ENCODE peak calls at places on chromosomes 3 and 15, in five cellular contexts. P is astrocyte, Y is tibial artery, I is A549, F is K562. W is an unnamed sample.

GRCh38 chr3:163548005-163548404 is 1530.3 kb downstream of the SI start:
- DNase-seq in P (no peak), Y (no peak), I (no peak), F (no peak), W (no peak)

GRCh38 chr3:173275740-173276139 is 121.8 kb upstream of the NLGN1 start:
- DNase-seq in P (no peak), Y (no peak), I (peak; percentile 14), F (peak; percentile 43), W (no peak)

GRCh38 chr3:16112910-16113504 is 61.5 kb upstream of the GALNT15 start:
- DNase-seq in P (peak; percentile 86), Y (no peak), I (no peak), F (no peak), W (no peak)

GRCh38 chr3:111594205-111594604 is 941 bp downstream of the ZBED2 start:
- DNase-seq in P (peak; percentile 95), Y (no peak), I (peak; percentile 40), F (no peak), W (no peak)

GRCh38 chr3:50573566-50574279 is 4.4 kb downstream of the HEMK1 start:
- DNase-seq in P (no peak), Y (no peak), I (no peak), F (peak; percentile 41), W (peak; percentile 64)

GRCh38 chr3:194083253-194084224 is 52.4 kb upstream of the HES1 start:
- DNase-seq in P (no peak), Y (no peak), I (no peak), F (peak; percentile 71), W (no peak)

GRCh38 chr3:122786067-122786466 is 7.6 kb downstream of the HSPBAP1 start:
- DNase-seq in P (peak; percentile 76), Y (no peak), I (peak; percentile 13), F (no peak), W (no peak)

GRCh38 chr3:149512073-149512782 is 37.7 kb downstream of the TM4SF4 start:
- DNase-seq in P (peak; percentile 30), Y (peak; percentile 70), I (peak; percentile 78), F (peak; percentile 56), W (no peak)

GRCh38 chr15:27241942-27242341 is 271.0 kb downstream of the GABRG3 start:
- DNase-seq in P (peak; percentile 58), Y (no peak), I (peak; percentile 8), F (no peak), W (no peak)

GRCh38 chr3:168801792-168802191 is 706.1 kb upstream of the GOLIM4 start:
- DNase-seq in P (peak; percentile 90), Y (no peak), I (no peak), F (no peak), W (no peak)

GRCh38 chr15:36177590-36178281 is 401.7 kb upstream of the CDIN1 start:
- DNase-seq in P (peak; percentile 12), Y (no peak), I (peak; percentile 81), F (no peak), W (no peak)

GRCh38 chr3:146142757-146143156 is 18.2 kb downstream of the PLOD2 start:
- DNase-seq in P (peak; percentile 75), Y (no peak), I (no peak), F (no peak), W (no peak)

GRCh38 chr3:61564405-61565059 is 3.2 kb downstream of the PTPRG start:
- DNase-seq in P (peak; percentile 28), Y (peak; percentile 85), I (no peak), F (peak; percentile 7), W (no peak)

GRCh38 chr3:30162579-30162978 is 443.8 kb upstream of the TGFBR2 start:
- DNase-seq in P (peak; percentile 95), Y (no peak), I (no peak), F (no peak), W (no peak)

GRCh38 chr3:50418845-50419244 is 59.5 kb upstream of the TMEM115 start:
- DNase-seq in P (no peak), Y (no peak), I (no peak), F (peak; percentile 46), W (no peak)

GRCh38 chr15:37582852-37583251 is 351.6 kb upstream of the TMCO5A start:
- DNase-seq in P (no peak), Y (no peak), I (no peak), F (no peak), W (no peak)

GRCh38 chr15:74789741-74790079 is 7.8 kb downstream of the CSK start:
- DNase-seq in P (no peak), Y (no peak), I (no peak), F (no peak), W (no peak)

GRCh38 chr15:74792227-74793016 is 10.5 kb downstream of the CSK start:
- DNase-seq in P (no peak), Y (no peak), I (no peak), F (no peak), W (no peak)

GRCh38 chr15:74790080-74790916 is 8.4 kb downstream of the CSK start:
- DNase-seq in P (peak; percentile 91), Y (peak; percentile 56), I (no peak), F (no peak), W (peak; percentile 76)

GRCh38 chr15:74791667-74792066 is 9.8 kb downstream of the CSK start:
- DNase-seq in P (no peak), Y (no peak), I (no peak), F (no peak), W (no peak)

DNA sequence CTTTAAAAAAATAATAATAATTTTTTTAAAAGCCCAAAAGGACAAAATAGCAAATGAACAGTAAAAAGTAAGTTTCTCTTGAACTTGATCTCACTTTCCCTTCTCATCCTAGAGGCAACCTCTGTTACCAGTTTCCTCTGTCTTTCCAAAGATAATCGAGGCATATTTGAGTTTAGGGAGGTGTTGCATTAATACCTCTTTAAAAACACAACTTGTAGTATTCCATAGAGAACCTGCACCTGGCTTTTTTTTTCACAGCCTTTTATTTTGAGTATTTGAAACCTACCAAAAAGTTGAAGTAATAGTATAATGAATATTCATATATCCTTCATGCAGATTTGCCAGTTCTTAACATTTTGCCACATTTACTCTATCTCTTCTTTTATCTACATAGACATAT is 9.1 kb downstream of the CSK start:
- DNase-seq in P (no peak), Y (no peak), I (no peak), F (no peak), W (no peak)
- H3K4me1 ChIP-seq in P (peaks cover 69% of the 10 kb centered on the region), Y (peaks cover 56% of the 10 kb centered on the region), I (peaks cover 17% of the 10 kb centered on the region), F (peaks cover 24% of the 10 kb centered on the region), W (peaks cover 99% of the 10 kb centered on the region)

DNA sequence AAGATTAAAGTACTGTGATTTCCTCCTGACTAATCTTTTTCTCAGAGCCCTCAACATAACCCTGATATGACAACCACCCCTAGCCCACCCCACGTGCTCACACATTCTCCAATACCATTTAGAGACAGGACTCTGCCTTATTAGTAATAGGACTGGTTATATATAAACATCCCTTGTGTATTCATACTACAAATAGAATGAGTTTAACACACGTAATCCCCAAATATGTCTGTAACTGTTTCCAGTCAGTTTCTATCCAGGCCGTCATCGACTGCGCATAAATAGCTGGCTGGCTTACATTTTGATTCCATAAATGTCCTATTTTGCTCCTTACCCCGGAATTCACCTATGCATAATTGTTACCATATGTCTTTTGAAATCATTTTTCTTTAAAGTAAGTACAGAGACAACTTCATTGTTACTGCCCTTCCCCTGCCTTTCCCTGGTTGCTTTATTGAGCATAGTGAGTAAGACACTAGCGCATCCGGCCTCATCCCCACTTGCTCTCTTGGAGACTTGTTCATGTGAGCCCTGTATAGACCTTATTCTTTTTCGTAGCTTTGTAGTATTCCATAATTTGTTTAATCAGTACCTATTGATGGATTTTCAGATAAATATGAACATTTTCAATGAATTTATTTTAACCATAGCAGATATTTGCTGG is 3.5 kb upstream of the P2RY14 start:
- DNase-seq in P (peak; percentile 35), Y (no peak), I (no peak), F (no peak), W (no peak)
- H3K27ac ChIP-seq in P (peak overlapping the region; percentile 73), Y (no peak overlapping the region), I (no peak overlapping the region), F (no peak overlapping the region), W (no peak overlapping the region)

GRCh38 chr3:179181021-179181472 is 32.9 kb downstream of the PIK3CA start:
- DNase-seq in P (peak; percentile 54), Y (no peak), I (no peak), F (no peak), W (no peak)
- H3K4me1 ChIP-seq in P (peaks cover 16% of the 10 kb centered on the region), Y (peaks cover 69% of the 10 kb centered on the region), I (no peaks in the 10 kb centered on the region), F (peaks cover 17% of the 10 kb centered on the region), W (peaks cover 68% of the 10 kb centered on the region)

DNA sequence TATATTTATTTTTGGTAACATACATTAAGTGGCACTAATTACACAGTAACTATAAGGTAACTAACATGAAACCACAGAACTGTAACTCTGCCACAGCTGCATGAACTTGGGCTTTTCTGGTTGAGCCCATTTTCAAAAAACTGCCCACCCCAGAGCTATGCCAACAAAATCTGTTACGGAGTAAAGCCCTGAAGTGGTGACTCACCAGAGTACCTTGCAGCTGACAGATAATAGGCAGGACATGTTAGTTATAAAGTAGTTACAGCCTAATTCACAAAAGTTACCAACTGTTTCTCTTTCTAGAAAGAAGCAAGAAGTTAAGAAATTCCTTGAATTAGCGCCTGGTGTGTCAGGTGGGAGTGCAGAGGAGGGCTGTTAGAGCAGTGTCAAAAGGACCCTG is 1.5 kb upstream of the GPX1 start:
- DNase-seq in P (peak; percentile 53), Y (no peak), I (no peak), F (no peak), W (no peak)
- H3K27ac ChIP-seq in P (peak overlapping the region; percentile 79), Y (peak overlapping the region; percentile 92), I (peak overlapping the region; percentile 99), F (no peak overlapping the region), W (peak overlapping the region; percentile 35)

GRCh38 chr15:70093481-70094309 is 4.0 kb downstream of the TLE3 start:
- DNase-seq in P (no peak), Y (peak; percentile 50), I (no peak), F (no peak), W (no peak)

GRCh38 chr15:70095387-70096214 is 2.1 kb downstream of the TLE3 start:
- DNase-seq in P (no peak), Y (no peak), I (no peak), F (peak; percentile 55), W (peak; percentile 31)

GRCh38 chr15:70096215-70096974 is 1.3 kb downstream of the TLE3 start:
- DNase-seq in P (no peak), Y (peak; percentile 59), I (peak; percentile 31), F (no peak), W (peak; percentile 49)

GRCh38 chr15:70093070-70093469 is 4.6 kb downstream of the TLE3 start:
- DNase-seq in P (no peak), Y (no peak), I (no peak), F (no peak), W (no peak)

GRCh38 chr15:70094690-70095311 is 2.9 kb downstream of the TLE3 start:
- DNase-seq in P (no peak), Y (no peak), I (no peak), F (no peak), W (no peak)
- H3K4me1 ChIP-seq in P (peaks cover 41% of the 10 kb centered on the region), Y (peaks cover 61% of the 10 kb centered on the region), I (peaks cover 21% of the 10 kb centered on the region), F (peaks cover 70% of the 10 kb centered on the region), W (peaks cover 64% of the 10 kb centered on the region)